ENCODE peak calls at places on chromosomes 3 and 15, in five cellular contexts. K, S, R, I and Q are unnamed samples.
A peak's percentile ranks its signal among the peaks of the same experiment; 100 is the strongest.

GRCh38 chr3:130539005-130539404 is 22.0 kb downstream of the COL6A6 start:
- DNase-seq in K (peak; percentile 28), S (peak; percentile 65), R (peak; percentile 70), I (no peak), Q (peak; percentile 37)

GRCh38 chr15:90686435-90687218 is 30.5 kb upstream of the BLM start:
- DNase-seq in S (no peak), K (no peak), I (no peak), R (no peak), Q (no peak)

GRCh38 chr3:121870710-121871109 is 23.5 kb upstream of the SLC15A2 start:
- DNase-seq in K (no peak), S (no peak), I (no peak), R (no peak), Q (no peak)

GRCh38 chr3:42472555-42472954 is 29.9 kb upstream of the VIPR1 start:
- DNase-seq in S (no peak), I (no peak), R (no peak), K (no peak), Q (no peak)

GRCh38 chr3:123346726-123347125 is 102.2 kb downstream of the ADCY5 start:
- DNase-seq in K (no peak), R (no peak), I (peak; percentile 64), S (peak; percentile 32), Q (no peak)

GRCh38 chr15:66852064-66852905 is 150.2 kb downstream of the SMAD6 start:
- DNase-seq in S (no peak), R (no peak), K (no peak), I (no peak), Q (no peak)

GRCh38 chr15:91975241-91975978 is 121.9 kb downstream of the SLCO3A1 start:
- DNase-seq in I (no peak), R (no peak), S (no peak), K (no peak), Q (no peak)

GRCh38 chr15:53811530-53811929 is 52.1 kb upstream of the WDR72 start:
- DNase-seq in R (peak; percentile 53), K (no peak), S (no peak), I (no peak), Q (no peak)

GRCh38 chr3:63967675-63968611 is 55.4 kb downstream of the PSMD6 start:
- DNase-seq in I (peak; percentile 30), R (peak; percentile 75), S (peak; percentile 43), K (peak; percentile 57), Q (no peak)

GRCh38 chr3:48410205-48411040 is 19.5 kb downstream of the PLXNB1 start:
- DNase-seq in R (no peak), K (no peak), S (no peak), I (no peak), Q (no peak)

GRCh38 chr15:25228261-25228660 is 210.6 kb downstream of the UBE3A start:
- DNase-seq in I (no peak), R (no peak), S (no peak), K (no peak), Q (no peak)

GRCh38 chr15:25220834-25221233 is 218.0 kb downstream of the UBE3A start:
- DNase-seq in R (no peak), I (no peak), K (no peak), S (no peak), Q (no peak)

GRCh38 chr15:25226360-25226759 is 212.5 kb downstream of the UBE3A start:
- DNase-seq in K (no peak), R (no peak), S (no peak), I (peak; percentile 66), Q (no peak)

GRCh38 chr15:25224396-25224795 is 214.4 kb downstream of the UBE3A start:
- DNase-seq in K (no peak), I (no peak), S (no peak), R (no peak), Q (no peak)
- H3K9me3 ChIP-seq in K (peaks cover 3% of the 10 kb centered on the region), I (peaks cover 46% of the 10 kb centered on the region), S (no peaks in the 10 kb centered on the region), R (no peaks in the 10 kb centered on the region), Q (no peaks in the 10 kb centered on the region)

DNA sequence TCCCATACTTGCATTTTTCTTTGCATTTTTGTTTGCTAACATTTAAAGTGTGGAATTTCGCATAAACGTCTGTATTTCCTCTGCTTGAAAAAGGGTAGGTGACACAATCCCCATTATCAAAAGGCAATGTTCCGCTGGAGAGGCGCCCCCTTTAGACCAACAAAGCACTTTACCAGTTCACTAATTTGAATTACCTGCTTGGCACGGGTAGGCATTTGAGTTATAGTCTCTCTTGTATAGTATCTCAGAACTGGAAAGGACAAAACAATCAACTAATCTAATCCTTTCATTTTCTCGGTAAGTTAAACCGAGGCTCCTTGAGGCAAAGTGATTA is 775 bp upstream of the CCDC39 start:
- DNase-seq in I (no peak), K (peak; percentile 8), S (peak; percentile 58), R (peak; percentile 49), Q (peak; percentile 31)
- TF ChIP-seq CTCF in I (peak; percentile 20), K (no peak), S (peak; percentile 62), R (peak; percentile 59), Q (no peak)

GRCh38 chr3:58962040-58962651 is 87.7 kb downstream of the CFAP20DC start:
- DNase-seq in I (no peak), R (no peak), K (no peak), S (no peak), Q (no peak)

GRCh38 chr3:58963928-58964497 is 85.8 kb downstream of the CFAP20DC start:
- DNase-seq in K (no peak), I (no peak), S (no peak), R (peak; percentile 26), Q (no peak)

GRCh38 chr3:58965870-58966269 is 84.0 kb downstream of the CFAP20DC start:
- DNase-seq in K (no peak), S (no peak), R (no peak), I (no peak), Q (no peak)

GRCh38 chr3:58962816-58963215 is 87.0 kb downstream of the CFAP20DC start:
- DNase-seq in S (peak; percentile 24), I (no peak), K (no peak), R (no peak), Q (no peak)
- H3K9me3 ChIP-seq in S (no peaks in the 10 kb centered on the region), I (peaks cover 15% of the 10 kb centered on the region), K (no peaks in the 10 kb centered on the region), R (no peaks in the 10 kb centered on the region), Q (no peaks in the 10 kb centered on the region)

DNA sequence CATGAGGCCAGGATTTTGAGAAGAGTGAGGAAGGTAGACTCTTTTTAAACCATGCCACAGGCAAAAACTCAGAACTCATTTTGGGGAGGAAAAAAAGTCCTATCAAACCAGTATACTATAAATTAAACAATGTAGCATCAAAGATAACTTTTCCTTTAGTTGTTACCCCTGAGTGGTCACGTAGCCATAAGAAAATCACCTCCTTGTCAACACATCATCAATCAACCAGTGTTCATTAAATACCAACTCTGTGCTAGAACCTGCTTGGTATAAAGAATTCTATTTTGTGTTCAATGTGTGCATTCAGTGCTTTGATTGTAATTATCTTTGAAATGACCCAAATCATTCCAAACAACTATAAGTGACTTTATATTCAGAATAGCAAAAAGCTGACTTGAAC is 1054.2 kb upstream of the CFAP20DC start:
- DNase-seq in R (no peak), K (no peak), I (no peak), S (peak; percentile 32), Q (no peak)
- TF ChIP-seq CTCF in R (no peak), K (no peak), I (no peak), S (no peak), Q (no peak)

GRCh38 chr15:97479957-97480356 is 480.5 kb upstream of the ARRDC4 start:
- DNase-seq in I (no peak), R (no peak), S (no peak), K (no peak), Q (no peak)

GRCh38 chr15:97482521-97482920 is 478.0 kb upstream of the ARRDC4 start:
- DNase-seq in S (no peak), I (no peak), K (no peak), R (no peak), Q (no peak)

DNA sequence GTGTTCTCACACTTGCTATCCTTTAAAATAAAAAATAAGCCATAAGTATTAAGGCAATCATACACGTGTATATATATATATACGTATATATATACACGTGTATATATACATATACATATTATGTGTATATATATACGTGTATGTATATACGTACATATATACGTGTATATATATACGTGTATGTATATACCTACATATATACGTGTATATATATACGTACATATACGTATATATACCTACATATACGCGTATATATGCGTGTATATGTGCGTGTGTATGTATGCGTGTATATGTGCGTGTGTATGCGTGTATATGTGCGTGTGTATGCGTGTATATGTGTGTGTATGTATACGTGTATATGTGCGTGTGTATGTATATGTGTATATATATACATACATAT is 477.3 kb upstream of the ARRDC4 start:
- DNase-seq in I (no peak), S (no peak), R (no peak), K (no peak), Q (no peak)
- H3K9me3 ChIP-seq in I (peaks cover 18% of the 10 kb centered on the region), S (no peaks in the 10 kb centered on the region), R (no peaks in the 10 kb centered on the region), K (no peaks in the 10 kb centered on the region), Q (peaks cover 13% of the 10 kb centered on the region)

DNA sequence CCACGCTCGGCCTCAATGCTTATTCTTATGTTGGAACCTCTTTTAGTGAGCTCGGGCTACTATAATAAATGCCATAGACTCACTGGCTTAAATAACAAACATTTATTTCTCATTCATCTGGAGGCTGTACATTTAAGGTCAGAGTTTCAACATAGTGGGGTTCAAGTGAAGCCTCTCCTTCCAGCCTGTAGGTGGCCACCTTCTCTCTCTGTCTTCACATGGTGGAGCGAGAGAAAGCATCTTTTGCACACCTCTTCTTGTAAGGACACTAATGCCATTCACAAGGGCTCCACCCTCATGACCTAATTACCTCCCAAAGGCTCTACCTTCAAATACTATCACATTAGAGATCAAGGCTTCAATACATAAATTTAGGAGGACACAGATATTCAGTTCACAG is 520.3 kb upstream of the EPHA6 start:
- DNase-seq in R (no peak), I (no peak), K (no peak), S (no peak), Q (no peak)
- TF ChIP-seq CTCF in R (no peak), I (no peak), K (no peak), S (no peak), Q (no peak)

GRCh38 chr15:21260966-21261395 is 179.3 kb downstream of the POTEB3 start:
- DNase-seq in K (no peak), S (no peak), I (peak; percentile 20), R (peak; percentile 33), Q (no peak)
- H3K9me3 ChIP-seq in K (no peaks in the 10 kb centered on the region), S (peaks cover 4% of the 10 kb centered on the region), I (no peaks in the 10 kb centered on the region), R (peaks cover 28% of the 10 kb centered on the region), Q (no peaks in the 10 kb centered on the region)

DNA sequence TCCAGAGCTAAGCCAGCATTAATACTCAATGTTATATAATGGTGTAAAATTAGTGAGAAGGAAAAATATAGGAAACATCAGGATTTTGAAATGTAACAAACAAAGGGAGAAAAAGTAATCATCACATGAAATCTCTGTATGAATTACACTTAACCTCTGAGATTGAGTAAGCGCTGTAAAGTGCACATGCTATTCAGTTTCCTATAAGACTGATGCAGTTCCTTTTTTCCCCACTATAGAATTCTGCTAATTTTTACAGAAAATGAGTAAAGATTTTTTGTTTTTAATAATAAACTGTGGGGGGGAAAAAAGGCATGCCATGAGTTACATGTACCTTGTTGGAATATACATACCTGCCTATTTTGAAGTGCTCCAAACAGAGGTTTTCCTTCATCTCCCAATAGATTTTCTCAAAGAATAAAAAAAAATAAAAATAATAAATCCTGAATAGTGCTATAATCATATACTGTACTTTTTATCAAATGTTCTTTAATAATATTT is 64.0 kb upstream of the TTBK2 start:
- DNase-seq in S (no peak), I (no peak), K (no peak), R (no peak), Q (no peak)
- TF ChIP-seq CTCF in S (no peak), I (no peak), K (no peak), R (no peak), Q (no peak)

DNA sequence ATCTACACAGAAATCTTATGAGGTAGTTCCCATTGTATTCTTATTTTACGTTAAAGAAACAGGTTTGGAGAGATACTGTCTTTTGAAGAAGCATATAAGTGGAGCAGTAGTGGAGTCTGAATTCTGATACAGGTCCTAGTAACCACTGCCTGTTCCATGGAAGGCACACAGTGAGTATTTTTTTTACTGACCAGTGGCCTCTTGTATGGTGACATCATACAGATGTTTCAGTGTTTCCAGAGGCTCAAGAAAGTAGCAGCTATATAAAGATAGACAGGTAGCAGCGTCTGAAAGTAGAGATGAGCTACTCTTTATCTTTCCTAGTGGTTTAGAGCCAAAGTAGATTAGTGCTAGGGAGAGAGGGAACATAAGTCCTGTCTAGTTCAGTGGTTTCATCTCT is 173.5 kb downstream of the LPP start:
- DNase-seq in R (no peak), K (no peak), S (no peak), I (no peak), Q (no peak)
- H3K9me3 ChIP-seq in R (no peaks in the 10 kb centered on the region), K (no peaks in the 10 kb centered on the region), S (no peaks in the 10 kb centered on the region), I (no peaks in the 10 kb centered on the region), Q (no peaks in the 10 kb centered on the region)